ENCODE peak calls at places on chromosomes 16 and 17, in eight cellular contexts. V, K, U, I, T, B, P and C are unnamed samples.

GRCh38 chr16:57535680-57536305 is 578 bp downstream of the CCDC102A start:
- DNase-seq in V (peak; percentile 66), K (peak; percentile 73), U (peak; percentile 91), I (peak; percentile 89), T (peak; percentile 74), B (peak; percentile 95), P (peak; percentile 88), C (peak; percentile 94)

GRCh38 chr16:11625769-11626168 is 39.0 kb upstream of the LITAF start:
- DNase-seq in V (no peak), K (no peak), U (no peak), I (no peak), T (no peak), B (no peak), P (peak; percentile 33), C (no peak)

GRCh38 chr16:68116256-68116853 is 31.2 kb downstream of the NFATC3 start:
- DNase-seq in V (no peak), K (no peak), U (peak; percentile 64), I (peak; percentile 30), T (no peak), B (no peak), P (peak; percentile 53), C (peak; percentile 28)

GRCh38 chr17:28206292-28206691 is 112.7 kb upstream of the TMEM97 start:
- DNase-seq in V (no peak), K (no peak), U (no peak), I (no peak), T (no peak), B (no peak), P (no peak), C (no peak)

GRCh38 chr17:77637807-77638182 is 320.7 kb upstream of the TNRC6C start:
- DNase-seq in V (no peak), K (peak; percentile 31), U (no peak), I (no peak), T (no peak), B (no peak), P (no peak), C (no peak)

GRCh38 chr16:84769416-84769815 is 50.4 kb upstream of the CRISPLD2 start:
- DNase-seq in V (no peak), K (no peak), U (no peak), I (no peak), T (no peak), B (no peak), P (no peak), C (no peak)

GRCh38 chr16:24151482-24151939 is 104.6 kb upstream of the CACNG3 start:
- DNase-seq in V (no peak), K (no peak), U (no peak), I (peak; percentile 14), T (no peak), B (no peak), P (no peak), C (no peak)

GRCh38 chr17:79207957-79208356 is 133.3 kb downstream of the ENGASE start:
- DNase-seq in V (no peak), K (no peak), U (no peak), I (no peak), T (no peak), B (no peak), P (no peak), C (no peak)

GRCh38 chr17:72702136-72702735 is 390.3 kb downstream of the SLC39A11 start:
- DNase-seq in V (no peak), K (no peak), U (peak; percentile 59), I (no peak), T (no peak), B (no peak), P (peak; percentile 72), C (peak; percentile 53)

GRCh38 chr17:19411641-19412040 is 609 bp downstream of the RNF112 start:
- DNase-seq in V (no peak), K (no peak), U (no peak), I (no peak), T (no peak), B (no peak), P (no peak), C (no peak)

GRCh38 chr17:74147966-74148365 is 55.5 kb upstream of the RPL38 start:
- DNase-seq in V (no peak), K (no peak), U (no peak), I (no peak), T (no peak), B (no peak), P (no peak), C (no peak)

GRCh38 chr16:85878875-85879274 is 20.1 kb upstream of the IRF8 start:
- DNase-seq in V (peak; percentile 8), K (no peak), U (peak; percentile 81), I (no peak), T (no peak), B (no peak), P (peak; percentile 60), C (peak; percentile 96)

GRCh38 chr16:87416826-87417471 is 24.8 kb downstream of the MAP1LC3B start:
- DNase-seq in V (no peak), K (no peak), U (peak; percentile 82), I (no peak), T (no peak), B (peak; percentile 50), P (peak; percentile 84), C (peak; percentile 35)

GRCh38 chr17:66142428-66142827 is 49.5 kb downstream of the CEP112 start:
- DNase-seq in V (no peak), K (no peak), U (no peak), I (no peak), T (no peak), B (no peak), P (no peak), C (no peak)

GRCh38 chr16:57306676-57307341 is 22.3 kb upstream of the PLLP start:
- DNase-seq in V (no peak), K (no peak), U (no peak), I (no peak), T (no peak), B (no peak), P (no peak), C (no peak)

GRCh38 chr17:17342242-17342945 is 39.2 kb downstream of the NT5M start:
- DNase-seq in V (no peak), K (no peak), U (no peak), I (no peak), T (no peak), B (no peak), P (no peak), C (no peak)

GRCh38 chr16:85072947-85073346 is 39.3 kb downstream of the CIBAR2 start:
- DNase-seq in V (peak; percentile 46), K (no peak), U (peak; percentile 71), I (no peak), T (no peak), B (no peak), P (peak; percentile 95), C (no peak)

GRCh38 chr17:48023408-48024148 is 14.0 kb downstream of the COPZ2 start:
- DNase-seq in V (no peak), K (peak; percentile 69), U (peak; percentile 49), I (no peak), T (peak; percentile 71), B (peak; percentile 43), P (peak; percentile 56), C (peak; percentile 84)

GRCh38 chr16:67445441-67445912 is 14.6 kb downstream of the HSD11B2 start:
- DNase-seq in V (no peak), K (no peak), U (no peak), I (no peak), T (no peak), B (no peak), P (no peak), C (no peak)

GRCh38 chr17:48835971-48836370 is 5.1 kb downstream of the CALCOCO2 start:
- DNase-seq in V (no peak), K (no peak), U (no peak), I (no peak), T (no peak), B (no peak), P (no peak), C (no peak)

GRCh38 chr16:30458561-30459394 is 13.1 kb upstream of the SEPHS2 start:
- DNase-seq in V (no peak), K (no peak), U (no peak), I (peak; percentile 72), T (no peak), B (peak; percentile 83), P (no peak), C (no peak)

GRCh38 chr17:29929006-29929543 is 953 bp downstream of the SSH2 start:
- DNase-seq in V (no peak), K (no peak), U (peak; percentile 39), I (no peak), T (no peak), B (peak; percentile 13), P (peak; percentile 21), C (peak; percentile 76)

GRCh38 chr17:33531311-33531710 is 238.2 kb upstream of the ASIC2 start:
- DNase-seq in V (no peak), K (no peak), U (no peak), I (no peak), T (no peak), B (no peak), P (no peak), C (no peak)

GRCh38 chr17:12328204-12328603 is 307.5 kb downstream of the MAP2K4 start:
- DNase-seq in V (no peak), K (no peak), U (no peak), I (no peak), T (no peak), B (no peak), P (no peak), C (no peak)